ENCODE peak calls at places on chromosomes 16 and 17, in five cellular contexts. G is ovary, K is heart left ventricle, U is AG04450, C is lower leg skin. X is an unnamed sample.

GRCh38 chr16:70695351-70696070 is 9.7 kb upstream of the MTSS2 start:
- DNase-seq in G (no peak), K (peak; percentile 83), C (no peak), U (no peak), X (no peak)

GRCh38 chr17:10349403-10349802 is 23.4 kb downstream of the MYH13 start:
- DNase-seq in U (no peak), G (no peak), C (no peak), K (no peak), X (no peak)

GRCh38 chr17:59423137-59423703 is 91.8 kb downstream of the YPEL2 start:
- DNase-seq in G (peak; percentile 56), C (no peak), U (no peak), K (peak; percentile 68), X (no peak)

GRCh38 chr16:78513838-78514237 is 414.4 kb downstream of the WWOX start:
- DNase-seq in K (no peak), G (no peak), U (no peak), C (no peak), X (no peak)

GRCh38 chr17:60959011-60959410 is 281.4 kb downstream of the BCAS3 start:
- DNase-seq in K (no peak), G (no peak), U (no peak), C (no peak), X (no peak)

GRCh38 chr17:50013079-50013478 is 18.1 kb upstream of the DLX3 start:
- DNase-seq in C (peak; percentile 52), G (no peak), U (no peak), K (no peak), X (no peak)

GRCh38 chr17:60554377-60554788 is 28.3 kb upstream of the APPBP2 start:
- DNase-seq in G (no peak), K (no peak), U (peak; percentile 70), C (no peak), X (peak; percentile 78)

GRCh38 chr16:8548166-8548565 is 42.1 kb downstream of the TMEM114 start:
- DNase-seq in C (no peak), K (no peak), G (no peak), U (no peak), X (no peak)

GRCh38 chr17:63997341-63998048 is 656 bp upstream of the PRR29 start:
- DNase-seq in C (peak; percentile 84), G (no peak), U (no peak), K (no peak), X (no peak)
- H3K4me3 ChIP-seq in C (no peak overlapping the region), G (peak overlapping the region; percentile 38), U (no peak overlapping the region), K (peak overlapping the region; percentile 71), X (no peak overlapping the region)

GRCh38 chr17:77258638-77259037 is 117.9 kb downstream of the SEC14L1 start:
- DNase-seq in U (no peak), G (no peak), K (no peak), C (no peak), X (no peak)

GRCh38 chr17:77257596-77258458 is 117.1 kb downstream of the SEC14L1 start:
- DNase-seq in G (no peak), U (no peak), C (no peak), K (no peak), X (no peak)

GRCh38 chr17:77254961-77255741 is 114.4 kb downstream of the SEC14L1 start:
- DNase-seq in G (no peak), U (peak; percentile 50), C (no peak), K (no peak), X (peak; percentile 69)

GRCh38 chr17:77257169-77257568 is 116.4 kb downstream of the SEC14L1 start:
- DNase-seq in U (no peak), K (no peak), C (no peak), G (no peak), X (no peak)

GRCh38 chr17:77256710-77257109 is 115.9 kb downstream of the SEC14L1 start:
- DNase-seq in K (no peak), U (no peak), C (no peak), G (no peak), X (no peak)
- TF ChIP-seq CTCF in K (no peak), U (no peak), C (no peak), G (no peak), X (no peak)

DNA sequence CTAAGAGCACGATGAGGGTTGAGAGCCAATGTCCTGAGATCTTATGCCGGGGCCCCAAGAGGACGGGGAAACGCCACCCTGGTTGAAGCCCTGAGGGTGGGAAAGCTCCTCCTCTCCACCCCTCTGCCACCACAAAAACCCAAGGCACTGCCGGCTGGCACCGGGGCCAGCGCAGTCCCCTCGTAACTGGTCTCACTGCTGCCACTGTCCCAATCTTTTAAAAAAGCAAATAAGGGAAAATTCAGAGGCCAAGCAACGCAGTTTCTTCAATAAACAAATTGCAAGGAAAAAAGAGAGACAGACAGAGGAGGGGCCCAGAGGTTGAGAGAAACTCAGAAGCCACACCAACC is 6.7 kb downstream of the GRIN2C start:
- DNase-seq in G (no peak), U (no peak), K (no peak), C (no peak), X (no peak)
- H3K4me3 ChIP-seq in G (no peak overlapping the region), U (no peak overlapping the region), K (no peak overlapping the region), C (no peak overlapping the region), X (no peak overlapping the region)

GRCh38 chr16:1333149-1333812 is at the start of gene BAIAP3:
- DNase-seq in K (peak; percentile 53), C (no peak), G (no peak), U (no peak), X (no peak)

GRCh38 chr16:1330260-1330914 is 3.1 kb upstream of the BAIAP3 start:
- DNase-seq in C (no peak), K (no peak), U (no peak), G (no peak), X (no peak)

GRCh38 chr16:1331712-1332617 is 1.5 kb upstream of the BAIAP3 start:
- DNase-seq in C (peak; percentile 94), G (no peak), U (no peak), K (peak; percentile 67), X (no peak)

GRCh38 chr16:1332618-1333148 is 762 bp upstream of the BAIAP3 start:
- DNase-seq in C (no peak), K (no peak), G (no peak), U (no peak), X (no peak)

GRCh38 chr16:1330931-1331711 is 2.3 kb upstream of the BAIAP3 start:
- DNase-seq in U (no peak), G (no peak), K (no peak), C (no peak), X (no peak)
- TF ChIP-seq CTCF in U (no peak), G (no peak), K (no peak), C (no peak), X (no peak)

X was measured in AG04449.